ENCODE peak calls at places on chromosome 7, in four cellular contexts. A is aorta, O is lower lobe of right lung, D is neural progenitor cell. E is an unnamed sample.

GRCh38 chr7:156651472-156651871 is 10.9 kb downstream of the RNF32 start:
- DNase-seq in O (no peak), A (no peak), D (no peak), E (no peak)

GRCh38 chr7:141286522-141286921 is 212.7 kb downstream of the TMEM178B start:
- DNase-seq in O (no peak), A (no peak), D (no peak), E (no peak)

GRCh38 chr7:23530355-23530754 is 1.4 kb downstream of the TRA2A start:
- DNase-seq in A (no peak), O (no peak), D (peak; percentile 51), E (no peak)

GRCh38 chr7:85702348-85702747 is 515.5 kb upstream of the SEMA3D start:
- DNase-seq in A (no peak), D (no peak), O (no peak), E (no peak)

GRCh38 chr7:105205592-105206211 is 183.0 kb downstream of the SRPK2 start:
- DNase-seq in D (no peak), A (no peak), O (no peak), E (no peak)

GRCh38 chr7:86747698-86748097 is 104.0 kb downstream of the GRM3 start:
- DNase-seq in A (no peak), D (peak; percentile 72), O (no peak), E (no peak)

GRCh38 chr7:332020-332517 is 42.1 kb downstream of the FOXL3 start:
- DNase-seq in O (no peak), A (peak; percentile 44), D (peak; percentile 32), E (no peak)

GRCh38 chr7:104064969-104065387 is 75.5 kb upstream of the RELN start:
- DNase-seq in A (no peak), D (no peak), O (no peak), E (no peak)

GRCh38 chr7:117882594-117882993 is 9.4 kb upstream of the CTTNBP2 start:
- DNase-seq in D (no peak), A (no peak), O (no peak), E (no peak)

GRCh38 chr7:101108961-101109360 is 17.9 kb upstream of the SERPINE1 start:
- DNase-seq in A (no peak), O (no peak), D (no peak), E (no peak)

GRCh38 chr7:28609608-28610007 is 197.3 kb downstream of the CREB5 start:
- DNase-seq in A (no peak), D (no peak), O (no peak), E (peak; percentile 27)

GRCh38 chr7:73850781-73851207 is 8.5 kb upstream of the METTL27 start:
- DNase-seq in A (no peak), D (no peak), O (no peak), E (no peak)

GRCh38 chr7:28754027-28754426 is 204.1 kb downstream of the TRIL start:
- DNase-seq in O (no peak), D (peak; percentile 33), A (no peak), E (no peak)

GRCh38 chr7:151274936-151275812 is 26.7 kb upstream of the SMARCD3 start:
- DNase-seq in O (no peak), A (no peak), D (no peak), E (no peak)

GRCh38 chr7:25897261-25897782 is 254.7 kb upstream of the NFE2L3 start:
- DNase-seq in O (no peak), A (no peak), D (no peak), E (no peak)

GRCh38 chr7:116327751-116328150 is 117.4 kb downstream of the TES start:
- DNase-seq in D (no peak), O (no peak), A (peak; percentile 46), E (no peak)

DNA sequence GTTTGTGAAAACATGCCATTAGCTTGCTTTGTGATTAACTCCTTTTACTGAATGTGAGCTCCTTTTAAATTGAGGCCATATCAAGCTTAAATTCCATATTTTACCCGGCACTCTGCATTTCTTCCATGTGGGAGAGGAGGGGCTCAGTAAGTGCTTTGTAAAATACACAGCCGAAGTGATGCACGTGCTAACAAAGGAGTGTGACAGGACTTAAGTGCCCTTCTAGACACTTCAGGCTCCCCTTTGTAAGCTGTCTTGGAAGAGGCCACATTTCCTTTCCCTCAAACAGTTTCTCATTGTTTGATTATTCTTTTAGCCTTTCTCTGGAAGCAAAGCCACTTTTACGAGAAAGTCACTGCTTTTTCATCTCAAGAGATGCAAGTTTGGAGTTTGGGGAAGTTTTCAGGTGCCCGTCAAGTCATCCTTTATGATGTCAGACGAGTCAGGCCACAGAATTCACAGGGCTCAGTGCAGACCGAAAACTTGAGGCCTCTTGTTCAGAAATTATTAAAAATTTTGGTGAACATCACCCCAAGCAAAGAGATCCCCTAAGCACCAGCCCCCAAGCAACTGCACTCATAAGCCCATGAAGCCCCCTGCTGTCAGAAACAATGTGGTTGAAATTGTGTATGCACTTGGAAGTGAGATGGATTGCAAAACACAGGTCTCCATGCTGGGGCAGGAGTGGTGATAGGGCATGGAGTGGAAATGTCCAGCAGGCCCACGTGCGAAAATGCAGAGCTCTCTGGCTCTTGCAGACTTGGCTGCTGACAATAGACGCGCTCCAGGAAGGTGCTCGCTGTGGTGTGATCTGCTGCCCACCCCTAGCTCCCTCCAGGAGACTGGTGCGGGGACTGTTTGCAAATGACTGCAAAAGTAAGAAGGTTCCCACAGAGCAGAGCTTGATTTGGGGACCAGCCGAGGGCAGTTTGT is 11.5 kb downstream of the IKZF1 start:
- DNase-seq in D (no peak), O (no peak), A (no peak), E (no peak)
- H3K4me3 ChIP-seq in D (no peak overlapping the region), O (no peak overlapping the region), A (no peak overlapping the region), E (no peak overlapping the region)

GRCh38 chr7:108108131-108108530 is 22.0 kb downstream of the LAMB4 start:
- DNase-seq in O (no peak), A (no peak), D (no peak), E (no peak)

GRCh38 chr7:108102913-108103312 is 27.2 kb downstream of the LAMB4 start:
- DNase-seq in A (no peak), D (no peak), O (no peak), E (no peak)

GRCh38 chr7:108101759-108102158 is 28.4 kb downstream of the LAMB4 start:
- DNase-seq in A (no peak), D (no peak), O (no peak), E (no peak)

GRCh38 chr7:108103566-108104298 is 26.4 kb downstream of the LAMB4 start:
- DNase-seq in O (no peak), A (no peak), D (no peak), E (no peak)

GRCh38 chr7:108104324-108104723 is 25.8 kb downstream of the LAMB4 start:
- DNase-seq in O (no peak), A (no peak), D (no peak), E (peak; percentile 38)
- H3K27ac ChIP-seq in O (no peak overlapping the region), A (no peak overlapping the region), D (no peak overlapping the region), E (peak overlapping the region; percentile 62)

GRCh38 chr7:2634265-2635145 is 2.7 kb downstream of the TTYH3 start:
- DNase-seq in A (no peak), D (no peak), O (no peak), E (no peak)

GRCh38 chr7:2631924-2632716 is at the start of gene TTYH3:
- DNase-seq in O (peak; percentile 71), A (peak; percentile 71), D (no peak), E (no peak)

GRCh38 chr7:2635148-2635668 is 3.4 kb downstream of the TTYH3 start:
- DNase-seq in O (no peak), D (no peak), A (no peak), E (no peak)

GRCh38 chr7:2633538-2634264 is 1.9 kb downstream of the TTYH3 start:
- DNase-seq in A (peak; percentile 81), D (no peak), O (no peak), E (peak; percentile 21)

DNA sequence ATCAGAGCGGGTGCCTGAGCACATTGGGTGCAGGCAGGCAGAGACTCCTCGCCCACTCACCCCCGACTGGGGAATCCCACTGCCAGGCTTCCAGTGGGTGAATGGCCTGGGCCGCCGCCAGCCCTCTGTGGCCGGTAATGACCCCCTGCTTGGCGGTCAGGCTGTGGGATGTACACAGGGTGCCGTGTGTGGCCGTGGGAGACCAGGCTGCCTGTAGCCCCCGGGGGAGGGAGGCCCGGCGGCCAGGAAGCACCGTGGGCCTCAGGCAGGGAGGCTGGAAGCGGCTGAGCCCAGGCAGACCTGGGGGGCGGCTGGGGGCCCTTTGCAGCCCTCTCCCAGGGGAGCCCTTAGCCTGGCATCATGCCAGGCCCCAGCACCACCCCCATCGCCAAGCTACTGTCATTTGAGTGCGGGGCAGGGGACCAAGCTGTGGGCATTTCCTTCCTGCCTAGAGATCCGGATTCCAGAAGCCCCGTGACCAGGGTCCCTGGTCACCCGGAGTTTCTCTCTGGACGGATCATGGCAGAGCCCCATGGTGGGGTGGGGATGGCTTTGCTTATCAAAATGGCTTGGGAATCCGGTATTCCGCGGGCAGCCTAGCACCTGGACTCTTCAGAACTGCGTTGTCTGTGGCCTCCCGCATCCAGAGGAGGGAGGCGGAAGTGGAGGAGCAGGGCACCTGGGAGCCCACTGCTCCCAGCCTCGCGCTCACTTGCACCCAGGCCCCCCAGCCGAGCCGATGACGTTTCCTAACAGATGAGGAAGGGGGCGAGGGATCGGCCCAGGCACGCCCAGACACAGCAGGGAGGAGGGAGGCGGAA is 1.1 kb downstream of the TTYH3 start:
- DNase-seq in A (peak; percentile 85), D (peak; percentile 57), O (peak; percentile 81), E (peak; percentile 63)
- H3K4me3 ChIP-seq in A (peak overlapping the region; percentile 79), D (peak overlapping the region; percentile 97), O (peak overlapping the region; percentile 91), E (peak overlapping the region; percentile 94)

GRCh38 chr7:22154130-22154529 is 202.8 kb downstream of the RAPGEF5 start:
- DNase-seq in A (no peak), D (peak; percentile 71), O (no peak), E (no peak)
- H3K27ac ChIP-seq in A (no peak overlapping the region), D (peak overlapping the region; percentile 77), O (no peak overlapping the region), E (peak overlapping the region; percentile 45)

GRCh38 chr7:142477079-142477651 is 219.3 kb upstream of the PRSS58 start:
- DNase-seq in O (no peak), A (no peak), D (no peak), E (no peak)
- H3K4me3 ChIP-seq in O (no peak overlapping the region), A (no peak overlapping the region), D (no peak overlapping the region), E (no peak overlapping the region)

GRCh38 chr7:92694211-92694610 is 104.0 kb upstream of the FAM133B start:
- DNase-seq in D (no peak), A (no peak), O (no peak), E (no peak)
- H3K27ac ChIP-seq in D (no peak overlapping the region), A (no peak overlapping the region), O (no peak overlapping the region), E (peak overlapping the region; percentile 88)

DNA sequence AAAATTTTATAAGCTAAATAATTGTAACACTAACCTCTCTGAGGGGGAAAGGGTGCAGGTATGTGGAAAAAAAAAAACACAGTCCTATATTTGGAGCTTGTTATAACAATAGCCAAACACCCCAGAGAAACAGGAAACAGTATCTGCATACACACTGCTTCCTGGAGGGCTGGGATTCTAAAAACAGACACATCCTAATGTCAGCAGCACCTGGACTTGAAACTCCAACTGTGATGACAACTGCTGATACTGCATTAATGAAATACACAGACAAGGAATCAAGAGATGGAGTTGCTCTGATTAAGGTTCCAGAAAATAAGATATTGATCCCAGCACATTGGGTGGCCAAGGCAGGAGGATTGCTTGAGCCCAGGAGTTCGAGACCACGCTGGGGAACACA is 9.3 kb downstream of the DAGLB start:
- DNase-seq in O (no peak), A (no peak), D (no peak), E (no peak)
- H3K4me3 ChIP-seq in O (no peak overlapping the region), A (no peak overlapping the region), D (no peak overlapping the region), E (no peak overlapping the region)

GRCh38 chr7:52782348-52782747 is 253.1 kb upstream of the POM121L12 start:
- DNase-seq in O (no peak), A (no peak), D (no peak), E (no peak)

GRCh38 chr7:52781250-52781649 is 254.2 kb upstream of the POM121L12 start:
- DNase-seq in O (no peak), D (no peak), A (no peak), E (no peak)

GRCh38 chr7:52786174-52786573 is 249.3 kb upstream of the POM121L12 start:
- DNase-seq in D (no peak), A (no peak), O (no peak), E (no peak)
- H3K27ac ChIP-seq in D (no peak overlapping the region), A (no peak overlapping the region), O (no peak overlapping the region), E (no peak overlapping the region)